ENCODE peak calls at places on chromosomes 5 and 9, in five cellular contexts. One of them, this sample, is unnamed.
A peak's percentile ranks its signal among the peaks of the same experiment; 100 is the strongest.

GRCh38 chr5:16935271-16936149 is 578 bp downstream of the MYO10 start:
- DNase-seq in activated T-cell treated with anti-CD3 and anti-CD28 coated beads, Interleukin-2, amount 50 U/mL, for 24 hours: peak; percentile 52
- DNase-seq in activated CD8-positive, alpha-beta memory T cell treated with anti-CD3 and anti-CD28 coated beads for 48 hours: no peak
- DNase-seq in caudate nucleus: no peak
- DNase-seq in Right ventricle myocardium superior: peak; percentile 72
- DNase-seq in this sample: no peak

GRCh38 chr5:133934822-133935793 is 33.3 kb downstream of the C5orf15 start:
- DNase-seq in Right ventricle myocardium superior: no peak
- DNase-seq in caudate nucleus: no peak
- DNase-seq in activated T-cell treated with anti-CD3 and anti-CD28 coated beads, Interleukin-2, amount 50 U/mL, for 24 hours: no peak
- DNase-seq in activated CD8-positive, alpha-beta memory T cell treated with anti-CD3 and anti-CD28 coated beads for 48 hours: no peak
- DNase-seq in this sample: no peak

GRCh38 chr9:19976226-19976625 is 187.4 kb upstream of the SLC24A2 start:
- DNase-seq in caudate nucleus: no peak
- DNase-seq in Right ventricle myocardium superior: no peak
- DNase-seq in activated T-cell treated with anti-CD3 and anti-CD28 coated beads, Interleukin-2, amount 50 U/mL, for 24 hours: peak; percentile 54
- DNase-seq in activated CD8-positive, alpha-beta memory T cell treated with anti-CD3 and anti-CD28 coated beads for 48 hours: no peak
- DNase-seq in this sample: no peak

GRCh38 chr5:36581070-36581469 is 25.3 kb upstream of the SLC1A3 start:
- DNase-seq in activated T-cell treated with anti-CD3 and anti-CD28 coated beads, Interleukin-2, amount 50 U/mL, for 24 hours: no peak
- DNase-seq in caudate nucleus: no peak
- DNase-seq in activated CD8-positive, alpha-beta memory T cell treated with anti-CD3 and anti-CD28 coated beads for 48 hours: no peak
- DNase-seq in Right ventricle myocardium superior: no peak
- DNase-seq in this sample: no peak

GRCh38 chr5:132267931-132268501 is 10.5 kb downstream of the PDLIM4 start:
- DNase-seq in activated T-cell treated with anti-CD3 and anti-CD28 coated beads, Interleukin-2, amount 50 U/mL, for 24 hours: no peak
- DNase-seq in Right ventricle myocardium superior: no peak
- DNase-seq in activated CD8-positive, alpha-beta memory T cell treated with anti-CD3 and anti-CD28 coated beads for 48 hours: no peak
- DNase-seq in caudate nucleus: peak; percentile 29
- DNase-seq in this sample: no peak

GRCh38 chr9:100724932-100725331 is 147.1 kb downstream of the CAVIN4 start:
- DNase-seq in activated T-cell treated with anti-CD3 and anti-CD28 coated beads, Interleukin-2, amount 50 U/mL, for 24 hours: no peak
- DNase-seq in Right ventricle myocardium superior: no peak
- DNase-seq in activated CD8-positive, alpha-beta memory T cell treated with anti-CD3 and anti-CD28 coated beads for 48 hours: no peak
- DNase-seq in caudate nucleus: no peak
- DNase-seq in this sample: no peak

GRCh38 chr5:59317023-59317771 is 576.3 kb downstream of the PDE4D start:
- DNase-seq in Right ventricle myocardium superior: no peak
- DNase-seq in caudate nucleus: no peak
- DNase-seq in activated CD8-positive, alpha-beta memory T cell treated with anti-CD3 and anti-CD28 coated beads for 48 hours: no peak
- DNase-seq in activated T-cell treated with anti-CD3 and anti-CD28 coated beads, Interleukin-2, amount 50 U/mL, for 24 hours: no peak
- DNase-seq in this sample: no peak

GRCh38 chr5:53099546-53099945 is 10.0 kb downstream of the MOCS2 start:
- DNase-seq in caudate nucleus: no peak
- DNase-seq in activated CD8-positive, alpha-beta memory T cell treated with anti-CD3 and anti-CD28 coated beads for 48 hours: no peak
- DNase-seq in Right ventricle myocardium superior: no peak
- DNase-seq in activated T-cell treated with anti-CD3 and anti-CD28 coated beads, Interleukin-2, amount 50 U/mL, for 24 hours: no peak
- DNase-seq in this sample: no peak

GRCh38 chr5:53253421-53253871 is 143.9 kb upstream of the MOCS2 start:
- DNase-seq in Right ventricle myocardium superior: no peak
- DNase-seq in activated CD8-positive, alpha-beta memory T cell treated with anti-CD3 and anti-CD28 coated beads for 48 hours: no peak
- DNase-seq in activated T-cell treated with anti-CD3 and anti-CD28 coated beads, Interleukin-2, amount 50 U/mL, for 24 hours: no peak
- DNase-seq in caudate nucleus: no peak
- DNase-seq in this sample: no peak

GRCh38 chr9:98184326-98184725 is 8.1 kb downstream of the CORO2A start:
- DNase-seq in activated CD8-positive, alpha-beta memory T cell treated with anti-CD3 and anti-CD28 coated beads for 48 hours: no peak
- DNase-seq in caudate nucleus: no peak
- DNase-seq in Right ventricle myocardium superior: no peak
- DNase-seq in activated T-cell treated with anti-CD3 and anti-CD28 coated beads, Interleukin-2, amount 50 U/mL, for 24 hours: no peak
- DNase-seq in this sample: no peak

GRCh38 chr5:154535535-154535934 is 57.5 kb upstream of the HAND1 start:
- DNase-seq in activated T-cell treated with anti-CD3 and anti-CD28 coated beads, Interleukin-2, amount 50 U/mL, for 24 hours: no peak
- DNase-seq in Right ventricle myocardium superior: no peak
- DNase-seq in activated CD8-positive, alpha-beta memory T cell treated with anti-CD3 and anti-CD28 coated beads for 48 hours: no peak
- DNase-seq in caudate nucleus: no peak
- DNase-seq in this sample: no peak

GRCh38 chr9:87812375-87813118 is 70.1 kb upstream of the SPATA31E1 start:
- DNase-seq in caudate nucleus: no peak
- DNase-seq in activated T-cell treated with anti-CD3 and anti-CD28 coated beads, Interleukin-2, amount 50 U/mL, for 24 hours: peak; percentile 43
- DNase-seq in Right ventricle myocardium superior: no peak
- DNase-seq in activated CD8-positive, alpha-beta memory T cell treated with anti-CD3 and anti-CD28 coated beads for 48 hours: no peak
- DNase-seq in this sample: no peak

GRCh38 chr9:706073-706472 is 135.4 kb upstream of the DMRT1 start:
- DNase-seq in activated CD8-positive, alpha-beta memory T cell treated with anti-CD3 and anti-CD28 coated beads for 48 hours: no peak
- DNase-seq in caudate nucleus: no peak
- DNase-seq in activated T-cell treated with anti-CD3 and anti-CD28 coated beads, Interleukin-2, amount 50 U/mL, for 24 hours: no peak
- DNase-seq in Right ventricle myocardium superior: no peak
- DNase-seq in this sample: no peak

GRCh38 chr5:33205727-33206410 is 234.9 kb upstream of the TARS1 start:
- DNase-seq in activated T-cell treated with anti-CD3 and anti-CD28 coated beads, Interleukin-2, amount 50 U/mL, for 24 hours: no peak
- DNase-seq in Right ventricle myocardium superior: no peak
- DNase-seq in activated CD8-positive, alpha-beta memory T cell treated with anti-CD3 and anti-CD28 coated beads for 48 hours: no peak
- DNase-seq in caudate nucleus: no peak
- DNase-seq in this sample: no peak

GRCh38 chr9:16236326-16236725 is 634.1 kb downstream of the BNC2 start:
- DNase-seq in Right ventricle myocardium superior: no peak
- DNase-seq in activated T-cell treated with anti-CD3 and anti-CD28 coated beads, Interleukin-2, amount 50 U/mL, for 24 hours: no peak
- DNase-seq in caudate nucleus: no peak
- DNase-seq in activated CD8-positive, alpha-beta memory T cell treated with anti-CD3 and anti-CD28 coated beads for 48 hours: no peak
- DNase-seq in this sample: no peak

GRCh38 chr9:91558879-91559278 is 135.2 kb upstream of the NFIL3 start:
- DNase-seq in caudate nucleus: no peak
- DNase-seq in Right ventricle myocardium superior: no peak
- DNase-seq in activated T-cell treated with anti-CD3 and anti-CD28 coated beads, Interleukin-2, amount 50 U/mL, for 24 hours: no peak
- DNase-seq in activated CD8-positive, alpha-beta memory T cell treated with anti-CD3 and anti-CD28 coated beads for 48 hours: no peak
- DNase-seq in this sample: no peak

GRCh38 chr5:170554566-170555267 is 50.9 kb downstream of the KCNIP1 start:
- DNase-seq in activated CD8-positive, alpha-beta memory T cell treated with anti-CD3 and anti-CD28 coated beads for 48 hours: no peak
- DNase-seq in activated T-cell treated with anti-CD3 and anti-CD28 coated beads, Interleukin-2, amount 50 U/mL, for 24 hours: peak; percentile 12
- DNase-seq in Right ventricle myocardium superior: no peak
- DNase-seq in caudate nucleus: no peak
- DNase-seq in this sample: no peak

GRCh38 chr9:76297721-76298239 is 96.4 kb downstream of the RFK start:
- DNase-seq in activated CD8-positive, alpha-beta memory T cell treated with anti-CD3 and anti-CD28 coated beads for 48 hours: no peak
- DNase-seq in activated T-cell treated with anti-CD3 and anti-CD28 coated beads, Interleukin-2, amount 50 U/mL, for 24 hours: no peak
- DNase-seq in Right ventricle myocardium superior: peak; percentile 56
- DNase-seq in caudate nucleus: no peak
- DNase-seq in this sample: no peak

GRCh38 chr5:60633336-60633735 is 66.6 kb downstream of the DEPDC1B start:
- DNase-seq in activated T-cell treated with anti-CD3 and anti-CD28 coated beads, Interleukin-2, amount 50 U/mL, for 24 hours: no peak
- DNase-seq in activated CD8-positive, alpha-beta memory T cell treated with anti-CD3 and anti-CD28 coated beads for 48 hours: no peak
- DNase-seq in Right ventricle myocardium superior: no peak
- DNase-seq in caudate nucleus: no peak
- DNase-seq in this sample: peak; percentile 2

GRCh38 chr5:136235316-136235715 is 42.4 kb upstream of the SMIM32 start:
- DNase-seq in activated CD8-positive, alpha-beta memory T cell treated with anti-CD3 and anti-CD28 coated beads for 48 hours: no peak
- DNase-seq in activated T-cell treated with anti-CD3 and anti-CD28 coated beads, Interleukin-2, amount 50 U/mL, for 24 hours: no peak
- DNase-seq in Right ventricle myocardium superior: no peak
- DNase-seq in caudate nucleus: no peak
- DNase-seq in this sample: no peak

GRCh38 chr5:141811287-141812155 is 66.7 kb downstream of the PCDH1 start:
- DNase-seq in activated T-cell treated with anti-CD3 and anti-CD28 coated beads, Interleukin-2, amount 50 U/mL, for 24 hours: peak; percentile 40
- DNase-seq in activated CD8-positive, alpha-beta memory T cell treated with anti-CD3 and anti-CD28 coated beads for 48 hours: no peak
- DNase-seq in caudate nucleus: no peak
- DNase-seq in Right ventricle myocardium superior: no peak
- DNase-seq in this sample: no peak

GRCh38 chr9:127417130-127418036 is 6.8 kb upstream of the ZNF79 start:
- DNase-seq in activated T-cell treated with anti-CD3 and anti-CD28 coated beads, Interleukin-2, amount 50 U/mL, for 24 hours: no peak
- DNase-seq in caudate nucleus: no peak
- DNase-seq in Right ventricle myocardium superior: no peak
- DNase-seq in activated CD8-positive, alpha-beta memory T cell treated with anti-CD3 and anti-CD28 coated beads for 48 hours: no peak
- DNase-seq in this sample: no peak

GRCh38 chr9:38017149-38017884 is 51.7 kb downstream of the SHB start:
- DNase-seq in activated CD8-positive, alpha-beta memory T cell treated with anti-CD3 and anti-CD28 coated beads for 48 hours: no peak
- DNase-seq in caudate nucleus: peak; percentile 69
- DNase-seq in activated T-cell treated with anti-CD3 and anti-CD28 coated beads, Interleukin-2, amount 50 U/mL, for 24 hours: no peak
- DNase-seq in Right ventricle myocardium superior: peak; percentile 77
- DNase-seq in this sample: no peak

GRCh38 chr9:13209498-13209897 is 70.0 kb downstream of the MPDZ start:
- DNase-seq in activated CD8-positive, alpha-beta memory T cell treated with anti-CD3 and anti-CD28 coated beads for 48 hours: no peak
- DNase-seq in Right ventricle myocardium superior: no peak
- DNase-seq in caudate nucleus: no peak
- DNase-seq in activated T-cell treated with anti-CD3 and anti-CD28 coated beads, Interleukin-2, amount 50 U/mL, for 24 hours: no peak
- DNase-seq in this sample: no peak

GRCh38 chr5:78601622-78602314 is 46.8 kb downstream of the LHFPL2 start:
- DNase-seq in Right ventricle myocardium superior: no peak
- DNase-seq in caudate nucleus: no peak
- DNase-seq in activated T-cell treated with anti-CD3 and anti-CD28 coated beads, Interleukin-2, amount 50 U/mL, for 24 hours: no peak
- DNase-seq in activated CD8-positive, alpha-beta memory T cell treated with anti-CD3 and anti-CD28 coated beads for 48 hours: no peak
- DNase-seq in this sample: no peak

GRCh38 chr5:37869221-37869620 is 29.4 kb upstream of the GDNF start:
- DNase-seq in caudate nucleus: no peak
- DNase-seq in activated T-cell treated with anti-CD3 and anti-CD28 coated beads, Interleukin-2, amount 50 U/mL, for 24 hours: no peak
- DNase-seq in Right ventricle myocardium superior: no peak
- DNase-seq in activated CD8-positive, alpha-beta memory T cell treated with anti-CD3 and anti-CD28 coated beads for 48 hours: no peak
- DNase-seq in this sample: no peak

This sample was measured in GOT3.